ENCODE peak calls at places on chromosomes 16 and 17, in nine cellular contexts. S is AG04450, Z is type B pancreatic cell, C is ovary, X is D721Med, G is fibroblast of lung, T is adrenal gland, R is GM13976, Q is T47D. H is an unnamed sample.

GRCh38 chr16:66188786-66189725 is 177.4 kb upstream of the CDH5 start:
- DNase-seq in Z (no peak), T (no peak), Q (no peak), G (peak), X (no peak), C (peak), R (no peak), S (peak), H (peak)

GRCh38 chr16:85286970-85287814 is 174.9 kb upstream of the CIBAR2 start:
- DNase-seq in Z (no peak), G (peak), Q (no peak), X (peak), T (peak), R (no peak), C (no peak), S (no peak), H (peak)

GRCh38 chr17:64130559-64131001 is 636 bp upstream of the ERN1 start:
- DNase-seq in R (peak), Z (no peak), C (peak), X (no peak), Q (no peak), S (no peak), T (peak), G (peak), H (no peak)

GRCh38 chr17:49523706-49524472 is 28.8 kb downstream of the NGFR start:
- DNase-seq in S (no peak), G (no peak), Z (peak), X (peak), Q (no peak), C (no peak), T (no peak), R (no peak), H (no peak)

GRCh38 chr16:64180136-64180900 is 941.5 kb downstream of the CDH11 start:
- DNase-seq in X (no peak), S (no peak), Q (no peak), C (no peak), Z (no peak), G (no peak), R (no peak), T (no peak), H (no peak)

GRCh38 chr17:72487731-72488325 is 367.0 kb downstream of the SOX9 start:
- DNase-seq in C (no peak), G (no peak), S (no peak), T (no peak), Z (no peak), Q (no peak), R (no peak), X (no peak), H (no peak)

GRCh38 chr17:44320066-44320465 is 4.6 kb downstream of the SLC25A39 start:
- DNase-seq in R (no peak), S (no peak), X (no peak), Q (no peak), G (no peak), C (no peak), T (no peak), Z (no peak), H (no peak)

GRCh38 chr17:63023049-63023448 is 57.0 kb downstream of the TANC2 start:
- DNase-seq in Q (no peak), T (no peak), R (no peak), Z (no peak), X (no peak), G (no peak), C (no peak), S (no peak), H (no peak)

GRCh38 chr17:7486181-7486580 is 2.0 kb downstream of the POLR2A start:
- DNase-seq in X (no peak), S (no peak), G (peak), C (no peak), R (no peak), Z (no peak), Q (no peak), T (no peak), H (peak)

GRCh38 chr16:75476817-75477216 is 12.3 kb upstream of the TMEM170A start:
- DNase-seq in G (no peak), C (no peak), Z (no peak), Q (no peak), S (no peak), X (no peak), R (no peak), T (no peak), H (no peak)

GRCh38 chr17:56887552-56888467 is 26.0 kb downstream of the TRIM25 start:
- DNase-seq in Q (no peak), R (no peak), C (no peak), T (no peak), G (no peak), S (no peak), Z (no peak), X (no peak), H (no peak)

GRCh38 chr17:8947201-8947600 is 18.3 kb downstream of the PIK3R5 start:
- DNase-seq in X (no peak), T (no peak), Q (no peak), Z (no peak), G (peak), S (no peak), R (no peak), C (no peak), H (no peak)

GRCh38 chr17:73907601-73907910 is 263.3 kb upstream of the SDK2 start:
- DNase-seq in C (no peak), Q (no peak), T (no peak), R (no peak), S (no peak), Z (peak), X (no peak), G (no peak), H (no peak)

GRCh38 chr17:16343569-16343968 is 9.7 kb downstream of the CENPV start:
- DNase-seq in T (no peak), Z (no peak), C (no peak), X (no peak), Q (no peak), S (no peak), G (no peak), R (no peak), H (no peak)

GRCh38 chr16:35751191-35751941 is 2292.0 kb downstream of the TP53TG3F start:
- DNase-seq in R (peak), Q (no peak), T (no peak), S (no peak), X (no peak), Z (no peak), C (no peak), G (no peak), H (no peak)

GRCh38 chr17:48842746-48843145 is 11.9 kb downstream of the CALCOCO2 start:
- DNase-seq in R (no peak), G (no peak), Z (no peak), S (no peak), T (no peak), Q (no peak), X (no peak), C (no peak), H (no peak)

GRCh38 chr17:68423251-68423650 is 34.0 kb downstream of the WIPI1 start:
- DNase-seq in X (no peak), T (no peak), Q (no peak), G (no peak), R (no peak), Z (no peak), S (no peak), C (no peak), H (no peak)

GRCh38 chr16:72956124-72957064 is 91.5 kb downstream of the ZFHX3 start:
- DNase-seq in Q (no peak), T (no peak), R (no peak), S (no peak), Z (no peak), G (no peak), C (no peak), X (no peak), H (no peak)

GRCh38 chr17:76199466-76199865 is 40.8 kb downstream of the RNF157 start:
- DNase-seq in G (no peak), S (no peak), T (no peak), X (no peak), Z (no peak), Q (no peak), R (no peak), C (no peak), H (no peak)

GRCh38 chr17:62140836-62141235 is 75.8 kb upstream of the MED13 start:
- DNase-seq in G (no peak), S (no peak), Q (no peak), C (no peak), X (no peak), Z (no peak), R (no peak), T (peak), H (peak)